ENCODE peak calls at places on chromosomes 1 and 21, in nine cellular contexts. One of them, this sample, is unnamed.

GRCh38 chr1:68558321-68559026 is 61.6 kb upstream of the DEPDC1 start:
- DNase-seq in spleen: no peak
- DNase-seq in brain microvascular endothelial cell: no peak
- DNase-seq in GM12878: no peak
- DNase-seq in GM06990: no peak
- DNase-seq in ovary: no peak
- DNase-seq in transverse colon: no peak
- DNase-seq in adrenal gland: no peak
- DNase-seq in kidney epithelial cell: no peak
- DNase-seq in this sample: no peak

GRCh38 chr1:230399321-230400006 is 26.7 kb downstream of the PGBD5 start:
- DNase-seq in spleen: no peak
- DNase-seq in brain microvascular endothelial cell: no peak
- DNase-seq in GM12878: no peak
- DNase-seq in GM06990: no peak
- DNase-seq in ovary: no peak
- DNase-seq in transverse colon: no peak
- DNase-seq in adrenal gland: no peak
- DNase-seq in kidney epithelial cell: no peak
- DNase-seq in this sample: no peak

GRCh38 chr1:195481293-195481692 is 1126.9 kb downstream of the KCNT2 start:
- DNase-seq in spleen: peak; percentile 22
- DNase-seq in brain microvascular endothelial cell: no peak
- DNase-seq in GM12878: no peak
- DNase-seq in GM06990: no peak
- DNase-seq in ovary: peak; percentile 14
- DNase-seq in transverse colon: no peak
- DNase-seq in adrenal gland: no peak
- DNase-seq in kidney epithelial cell: no peak
- DNase-seq in this sample: no peak

GRCh38 chr21:36693144-36694040 is 5.5 kb upstream of the SIM2 start:
- DNase-seq in spleen: no peak
- DNase-seq in brain microvascular endothelial cell: no peak
- DNase-seq in GM12878: no peak
- DNase-seq in GM06990: no peak
- DNase-seq in ovary: no peak
- DNase-seq in transverse colon: no peak
- DNase-seq in adrenal gland: no peak
- DNase-seq in kidney epithelial cell: no peak
- DNase-seq in this sample: no peak

GRCh38 chr1:160219062-160219929 is 14.1 kb downstream of the PEA15 start:
- DNase-seq in spleen: no peak
- DNase-seq in brain microvascular endothelial cell: peak; percentile 50
- DNase-seq in GM12878: no peak
- DNase-seq in GM06990: no peak
- DNase-seq in ovary: no peak
- DNase-seq in transverse colon: peak; percentile 52
- DNase-seq in adrenal gland: peak; percentile 58
- DNase-seq in kidney epithelial cell: peak; percentile 23
- DNase-seq in this sample: no peak

GRCh38 chr21:45951676-45952075 is 29.9 kb upstream of the COL6A1 start:
- DNase-seq in spleen: no peak
- DNase-seq in brain microvascular endothelial cell: no peak
- DNase-seq in GM12878: no peak
- DNase-seq in GM06990: no peak
- DNase-seq in ovary: no peak
- DNase-seq in transverse colon: no peak
- DNase-seq in adrenal gland: no peak
- DNase-seq in kidney epithelial cell: no peak
- DNase-seq in this sample: no peak

GRCh38 chr1:151596166-151596933 is 15.5 kb upstream of the SNX27 start:
- DNase-seq in spleen: no peak
- DNase-seq in brain microvascular endothelial cell: peak; percentile 78
- DNase-seq in GM12878: no peak
- DNase-seq in GM06990: no peak
- DNase-seq in ovary: no peak
- DNase-seq in transverse colon: no peak
- DNase-seq in adrenal gland: no peak
- DNase-seq in kidney epithelial cell: peak; percentile 67
- DNase-seq in this sample: peak; percentile 88

GRCh38 chr1:79773385-79773784 is 766.9 kb upstream of the ADGRL4 start:
- DNase-seq in spleen: no peak
- DNase-seq in brain microvascular endothelial cell: no peak
- DNase-seq in GM12878: no peak
- DNase-seq in GM06990: no peak
- DNase-seq in ovary: no peak
- DNase-seq in transverse colon: no peak
- DNase-seq in adrenal gland: no peak
- DNase-seq in kidney epithelial cell: no peak
- DNase-seq in this sample: no peak

GRCh38 chr21:45257673-45258341 is 29.9 kb downstream of the POFUT2 start:
- DNase-seq in spleen: peak; percentile 59
- DNase-seq in brain microvascular endothelial cell: no peak
- DNase-seq in GM12878: no peak
- DNase-seq in GM06990: no peak
- DNase-seq in ovary: no peak
- DNase-seq in transverse colon: no peak
- DNase-seq in adrenal gland: no peak
- DNase-seq in kidney epithelial cell: no peak
- DNase-seq in this sample: no peak

GRCh38 chr1:172397221-172397620 is 23.3 kb upstream of the C1orf105 start:
- DNase-seq in spleen: no peak
- DNase-seq in brain microvascular endothelial cell: no peak
- DNase-seq in GM12878: no peak
- DNase-seq in GM06990: peak; percentile 28
- DNase-seq in ovary: no peak
- DNase-seq in transverse colon: no peak
- DNase-seq in adrenal gland: no peak
- DNase-seq in kidney epithelial cell: no peak
- DNase-seq in this sample: no peak

GRCh38 chr1:10473145-10473765 is 926 bp upstream of the DFFA start:
- DNase-seq in spleen: no peak
- DNase-seq in brain microvascular endothelial cell: no peak
- DNase-seq in GM12878: no peak
- DNase-seq in GM06990: no peak
- DNase-seq in ovary: no peak
- DNase-seq in transverse colon: no peak
- DNase-seq in adrenal gland: no peak
- DNase-seq in kidney epithelial cell: no peak
- DNase-seq in this sample: no peak

GRCh38 chr1:66761273-66761672 is 9.0 kb downstream of the DYNLT5 start:
- DNase-seq in spleen: no peak
- DNase-seq in brain microvascular endothelial cell: no peak
- DNase-seq in GM12878: no peak
- DNase-seq in GM06990: no peak
- DNase-seq in ovary: no peak
- DNase-seq in transverse colon: no peak
- DNase-seq in adrenal gland: peak; percentile 7
- DNase-seq in kidney epithelial cell: no peak
- DNase-seq in this sample: no peak

GRCh38 chr1:109213824-109214693 is at the start of gene SARS1:
- DNase-seq in spleen: peak; percentile 96
- DNase-seq in brain microvascular endothelial cell: peak; percentile 72
- DNase-seq in GM12878: peak; percentile 62
- DNase-seq in GM06990: peak; percentile 92
- DNase-seq in ovary: peak; percentile 92
- DNase-seq in transverse colon: peak; percentile 92
- DNase-seq in adrenal gland: peak; percentile 87
- DNase-seq in kidney epithelial cell: peak; percentile 34
- DNase-seq in this sample: peak; percentile 83

GRCh38 chr1:68232354-68233148 is at the start of gene WLS:
- DNase-seq in spleen: peak; percentile 87
- DNase-seq in brain microvascular endothelial cell: peak; percentile 67
- DNase-seq in GM12878: no peak
- DNase-seq in GM06990: no peak
- DNase-seq in ovary: peak; percentile 85
- DNase-seq in transverse colon: peak; percentile 81
- DNase-seq in adrenal gland: peak; percentile 84
- DNase-seq in kidney epithelial cell: no peak
- DNase-seq in this sample: no peak

GRCh38 chr1:52585474-52585873 is 16.7 kb upstream of the GPX7 start:
- DNase-seq in spleen: no peak
- DNase-seq in brain microvascular endothelial cell: no peak
- DNase-seq in GM12878: no peak
- DNase-seq in GM06990: no peak
- DNase-seq in ovary: no peak
- DNase-seq in transverse colon: no peak
- DNase-seq in adrenal gland: no peak
- DNase-seq in kidney epithelial cell: no peak
- DNase-seq in this sample: no peak

GRCh38 chr1:86317926-86318325 is 78.2 kb downstream of the ODF2L start:
- DNase-seq in spleen: no peak
- DNase-seq in brain microvascular endothelial cell: no peak
- DNase-seq in GM12878: no peak
- DNase-seq in GM06990: no peak
- DNase-seq in ovary: no peak
- DNase-seq in transverse colon: no peak
- DNase-seq in adrenal gland: no peak
- DNase-seq in kidney epithelial cell: no peak
- DNase-seq in this sample: no peak

GRCh38 chr1:150151291-150152181 is 1.8 kb downstream of the PLEKHO1 start:
- DNase-seq in spleen: peak; percentile 94
- DNase-seq in brain microvascular endothelial cell: no peak
- DNase-seq in GM12878: no peak
- DNase-seq in GM06990: peak; percentile 78
- DNase-seq in ovary: peak; percentile 49
- DNase-seq in transverse colon: peak; percentile 63
- DNase-seq in adrenal gland: peak; percentile 65
- DNase-seq in kidney epithelial cell: no peak
- DNase-seq in this sample: no peak

GRCh38 chr1:170494369-170494768 is 37.6 kb upstream of the GORAB start:
- DNase-seq in spleen: no peak
- DNase-seq in brain microvascular endothelial cell: peak; percentile 40
- DNase-seq in GM12878: no peak
- DNase-seq in GM06990: no peak
- DNase-seq in ovary: no peak
- DNase-seq in transverse colon: peak; percentile 42
- DNase-seq in adrenal gland: peak; percentile 22
- DNase-seq in kidney epithelial cell: no peak
- DNase-seq in this sample: no peak

GRCh38 chr21:25837545-25838263 is 102.9 kb downstream of the GABPA start:
- DNase-seq in spleen: no peak
- DNase-seq in brain microvascular endothelial cell: peak; percentile 62
- DNase-seq in GM12878: no peak
- DNase-seq in GM06990: no peak
- DNase-seq in ovary: no peak
- DNase-seq in transverse colon: no peak
- DNase-seq in adrenal gland: peak; percentile 10
- DNase-seq in kidney epithelial cell: no peak
- DNase-seq in this sample: no peak

GRCh38 chr1:202016717-202017384 is 6.5 kb downstream of the ELF3 start:
- DNase-seq in spleen: no peak
- DNase-seq in brain microvascular endothelial cell: no peak
- DNase-seq in GM12878: no peak
- DNase-seq in GM06990: no peak
- DNase-seq in ovary: no peak
- DNase-seq in transverse colon: peak; percentile 39
- DNase-seq in adrenal gland: no peak
- DNase-seq in kidney epithelial cell: no peak
- DNase-seq in this sample: no peak

GRCh38 chr1:100354971-100355394 is 2.7 kb downstream of the CDC14A start:
- DNase-seq in spleen: no peak
- DNase-seq in brain microvascular endothelial cell: peak; percentile 24
- DNase-seq in GM12878: no peak
- DNase-seq in GM06990: no peak
- DNase-seq in ovary: no peak
- DNase-seq in transverse colon: peak; percentile 32
- DNase-seq in adrenal gland: no peak
- DNase-seq in kidney epithelial cell: peak; percentile 63
- DNase-seq in this sample: peak; percentile 49

DNA sequence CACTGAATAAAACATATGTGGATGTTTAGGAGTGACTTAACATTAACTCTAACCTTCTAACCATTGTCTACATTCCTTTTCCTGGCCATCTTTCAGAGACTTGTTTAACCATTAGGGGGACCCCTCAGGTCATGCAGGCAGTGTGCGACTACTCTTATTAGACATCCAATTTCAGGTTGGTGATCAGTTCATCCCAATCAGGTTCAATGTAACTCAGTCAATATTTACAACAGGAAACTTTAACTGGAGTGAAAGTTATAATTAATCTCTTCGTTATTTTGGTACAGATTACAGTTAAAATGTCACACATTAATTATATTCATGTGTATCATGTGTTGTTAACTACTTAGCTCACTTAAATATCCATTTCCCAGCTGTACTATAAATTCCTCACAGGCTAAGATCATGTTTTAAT is 68.8 kb upstream of the RGS1 start:
- DNase-seq in spleen: no peak
- DNase-seq in brain microvascular endothelial cell: no peak
- DNase-seq in GM12878: peak; percentile 66
- DNase-seq in GM06990: no peak
- DNase-seq in ovary: no peak
- DNase-seq in transverse colon: no peak
- DNase-seq in adrenal gland: no peak
- DNase-seq in kidney epithelial cell: no peak
- DNase-seq in this sample: no peak
- H3K36me3 ChIP-seq in spleen: no peaks in the 10 kb centered on the region
- H3K36me3 ChIP-seq in brain microvascular endothelial cell: no peaks in the 10 kb centered on the region
- H3K36me3 ChIP-seq in GM12878: no peaks in the 10 kb centered on the region
- H3K36me3 ChIP-seq in GM06990: no peaks in the 10 kb centered on the region
- H3K36me3 ChIP-seq in ovary: no peaks in the 10 kb centered on the region
- H3K36me3 ChIP-seq in transverse colon: no peaks in the 10 kb centered on the region
- H3K36me3 ChIP-seq in adrenal gland: no peaks in the 10 kb centered on the region
- H3K36me3 ChIP-seq in kidney epithelial cell: no peaks in the 10 kb centered on the region
- H3K36me3 ChIP-seq in this sample: no peaks in the 10 kb centered on the region

GRCh38 chr1:26254404-26254803 is 20.4 kb downstream of the CEP85 start:
- DNase-seq in spleen: no peak
- DNase-seq in brain microvascular endothelial cell: no peak
- DNase-seq in GM12878: no peak
- DNase-seq in GM06990: no peak
- DNase-seq in ovary: no peak
- DNase-seq in transverse colon: no peak
- DNase-seq in adrenal gland: no peak
- DNase-seq in kidney epithelial cell: no peak
- DNase-seq in this sample: no peak

GRCh38 chr1:26252718-26253117 is 18.7 kb downstream of the CEP85 start:
- DNase-seq in spleen: no peak
- DNase-seq in brain microvascular endothelial cell: no peak
- DNase-seq in GM12878: no peak
- DNase-seq in GM06990: no peak
- DNase-seq in ovary: no peak
- DNase-seq in transverse colon: no peak
- DNase-seq in adrenal gland: no peak
- DNase-seq in kidney epithelial cell: no peak
- DNase-seq in this sample: no peak
- H3K36me3 ChIP-seq in spleen: peaks cover 78% of the 10 kb centered on the region
- H3K36me3 ChIP-seq in brain microvascular endothelial cell: peaks cover 18% of the 10 kb centered on the region
- H3K36me3 ChIP-seq in GM12878: peaks cover 7% of the 10 kb centered on the region
- H3K36me3 ChIP-seq in GM06990: peaks cover 10% of the 10 kb centered on the region
- H3K36me3 ChIP-seq in ovary: no peaks in the 10 kb centered on the region
- H3K36me3 ChIP-seq in transverse colon: no peaks in the 10 kb centered on the region
- H3K36me3 ChIP-seq in adrenal gland: peaks cover 15% of the 10 kb centered on the region
- H3K36me3 ChIP-seq in kidney epithelial cell: no peaks in the 10 kb centered on the region
- H3K36me3 ChIP-seq in this sample: peaks cover 4% of the 10 kb centered on the region

GRCh38 chr1:15965228-15965767 is 10.6 kb downstream of the ZBTB17 start:
- DNase-seq in spleen: no peak
- DNase-seq in brain microvascular endothelial cell: peak; percentile 56
- DNase-seq in GM12878: peak; percentile 82
- DNase-seq in GM06990: no peak
- DNase-seq in ovary: no peak
- DNase-seq in transverse colon: no peak
- DNase-seq in adrenal gland: no peak
- DNase-seq in kidney epithelial cell: no peak
- DNase-seq in this sample: no peak
- H3K36me3 ChIP-seq in spleen: peaks cover 34% of the 10 kb centered on the region
- H3K36me3 ChIP-seq in brain microvascular endothelial cell: peaks cover 15% of the 10 kb centered on the region
- H3K36me3 ChIP-seq in GM12878: peaks cover 17% of the 10 kb centered on the region
- H3K36me3 ChIP-seq in GM06990: peaks cover 10% of the 10 kb centered on the region
- H3K36me3 ChIP-seq in ovary: no peaks in the 10 kb centered on the region
- H3K36me3 ChIP-seq in transverse colon: no peaks in the 10 kb centered on the region
- H3K36me3 ChIP-seq in adrenal gland: peaks cover 12% of the 10 kb centered on the region
- H3K36me3 ChIP-seq in kidney epithelial cell: no peaks in the 10 kb centered on the region
- H3K36me3 ChIP-seq in this sample: no peaks in the 10 kb centered on the region

GRCh38 chr1:29094433-29094832 is 29.3 kb downstream of the TMEM200B start:
- DNase-seq in spleen: no peak
- DNase-seq in brain microvascular endothelial cell: no peak
- DNase-seq in GM12878: no peak
- DNase-seq in GM06990: no peak
- DNase-seq in ovary: no peak
- DNase-seq in transverse colon: no peak
- DNase-seq in adrenal gland: no peak
- DNase-seq in kidney epithelial cell: peak; percentile 4
- DNase-seq in this sample: peak; percentile 6
- H3K36me3 ChIP-seq in spleen: peaks cover 88% of the 10 kb centered on the region
- H3K36me3 ChIP-seq in brain microvascular endothelial cell: no peaks in the 10 kb centered on the region
- H3K36me3 ChIP-seq in GM12878: no peaks in the 10 kb centered on the region
- H3K36me3 ChIP-seq in GM06990: no peaks in the 10 kb centered on the region
- H3K36me3 ChIP-seq in ovary: no peaks in the 10 kb centered on the region
- H3K36me3 ChIP-seq in transverse colon: peaks cover 4% of the 10 kb centered on the region
- H3K36me3 ChIP-seq in adrenal gland: no peaks in the 10 kb centered on the region
- H3K36me3 ChIP-seq in kidney epithelial cell: no peaks in the 10 kb centered on the region
- H3K36me3 ChIP-seq in this sample: no peaks in the 10 kb centered on the region

This sample was measured in PC-9.